ENCODE peak calls at places on chromosomes 4 and X, in seven cellular contexts. K is AG09309, O is neuronal stem cell, P is adrenal gland, J is cardiac fibroblast, D is OCI-LY7, F is NB4. N is an unnamed sample.
A peak's percentile ranks its signal among the peaks of the same experiment; 100 is the strongest.

GRCh38 chrX:46938589-46938988 is 26.4 kb downstream of the JADE3 start:
- DNase-seq in K (no peak), O (no peak), P (no peak), J (no peak), D (peak; percentile 8), F (no peak), N (no peak)

GRCh38 chrX:100812216-100813158 is 7.7 kb upstream of the CSTF2 start:
- DNase-seq in K (no peak), O (no peak), P (no peak), J (peak; percentile 22), D (no peak), F (no peak), N (no peak)

GRCh38 chr4:17232575-17233253 is 279.2 kb downstream of the QDPR start:
- DNase-seq in K (peak; percentile 35), O (no peak), P (peak; percentile 70), J (peak; percentile 89), D (no peak), F (no peak), N (no peak)

GRCh38 chr4:156974264-156974663 is 2.7 kb upstream of the PDGFC start:
- DNase-seq in K (peak; percentile 39), O (no peak), P (no peak), J (peak; percentile 63), D (no peak), F (no peak), N (no peak)

GRCh38 chrX:150792949-150793527 is 99.8 kb downstream of the MTMR1 start:
- DNase-seq in K (no peak), O (no peak), P (no peak), J (no peak), D (no peak), F (no peak), N (no peak)

GRCh38 chrX:2863646-2864045 is 34.9 kb downstream of the GYG2 start:
- DNase-seq in K (no peak), O (no peak), P (no peak), J (peak; percentile 12), D (no peak), F (no peak), N (no peak)

GRCh38 chr4:80011636-80012236 is 61.3 kb downstream of the ANTXR2 start:
- DNase-seq in K (peak; percentile 85), O (no peak), P (peak; percentile 37), J (peak; percentile 59), D (no peak), F (no peak), N (no peak)

GRCh38 chr4:47031011-47031678 is at the start of gene GABRB1:
- DNase-seq in K (no peak), O (peak; percentile 66), P (peak; percentile 36), J (peak; percentile 53), D (no peak), F (no peak), N (peak; percentile 28)

GRCh38 chr4:87739494-87739893 is 59.9 kb upstream of the IBSP start:
- DNase-seq in K (no peak), O (no peak), P (no peak), J (no peak), D (no peak), F (no peak), N (no peak)

GRCh38 chr4:144787365-144788263 is 141.7 kb downstream of the HHIP start:
- DNase-seq in K (peak; percentile 11), O (peak; percentile 23), P (no peak), J (peak; percentile 68), D (peak; percentile 46), F (peak; percentile 41), N (peak; percentile 60)

GRCh38 chrX:65596270-65596669 is 61.7 kb upstream of the LAS1L start:
- DNase-seq in K (peak; percentile 13), O (no peak), P (peak; percentile 16), J (peak; percentile 54), D (no peak), F (peak; percentile 81), N (peak; percentile 64)

GRCh38 chrX:14073561-14073960 is 43.9 kb upstream of the GEMIN8 start:
- DNase-seq in K (no peak), O (no peak), P (no peak), J (no peak), D (no peak), F (no peak), N (no peak)

GRCh38 chr4:9952415-9952950 is 68.8 kb downstream of the SLC2A9 start:
- DNase-seq in K (no peak), O (no peak), P (peak; percentile 23), J (peak; percentile 5), D (no peak), F (peak; percentile 56), N (no peak)

GRCh38 chr4:37890501-37891220 is at the start of gene TBC1D1:
- DNase-seq in K (no peak), O (peak; percentile 12), P (peak; percentile 40), J (no peak), D (peak; percentile 39), F (peak; percentile 76), N (peak; percentile 57)

GRCh38 chrX:140090800-140091275 is 125.5 kb upstream of the CXorf66 start:
- DNase-seq in K (no peak), O (no peak), P (peak; percentile 1), J (no peak), D (no peak), F (no peak), N (no peak)
- H3K4me3 ChIP-seq in K (no peak overlapping the region), O (peak overlapping the region; percentile 42), P (peak overlapping the region; percentile 53), J (peak overlapping the region; percentile 28), D (no peak overlapping the region), F (no peak overlapping the region), N (no peak overlapping the region)

DNA sequence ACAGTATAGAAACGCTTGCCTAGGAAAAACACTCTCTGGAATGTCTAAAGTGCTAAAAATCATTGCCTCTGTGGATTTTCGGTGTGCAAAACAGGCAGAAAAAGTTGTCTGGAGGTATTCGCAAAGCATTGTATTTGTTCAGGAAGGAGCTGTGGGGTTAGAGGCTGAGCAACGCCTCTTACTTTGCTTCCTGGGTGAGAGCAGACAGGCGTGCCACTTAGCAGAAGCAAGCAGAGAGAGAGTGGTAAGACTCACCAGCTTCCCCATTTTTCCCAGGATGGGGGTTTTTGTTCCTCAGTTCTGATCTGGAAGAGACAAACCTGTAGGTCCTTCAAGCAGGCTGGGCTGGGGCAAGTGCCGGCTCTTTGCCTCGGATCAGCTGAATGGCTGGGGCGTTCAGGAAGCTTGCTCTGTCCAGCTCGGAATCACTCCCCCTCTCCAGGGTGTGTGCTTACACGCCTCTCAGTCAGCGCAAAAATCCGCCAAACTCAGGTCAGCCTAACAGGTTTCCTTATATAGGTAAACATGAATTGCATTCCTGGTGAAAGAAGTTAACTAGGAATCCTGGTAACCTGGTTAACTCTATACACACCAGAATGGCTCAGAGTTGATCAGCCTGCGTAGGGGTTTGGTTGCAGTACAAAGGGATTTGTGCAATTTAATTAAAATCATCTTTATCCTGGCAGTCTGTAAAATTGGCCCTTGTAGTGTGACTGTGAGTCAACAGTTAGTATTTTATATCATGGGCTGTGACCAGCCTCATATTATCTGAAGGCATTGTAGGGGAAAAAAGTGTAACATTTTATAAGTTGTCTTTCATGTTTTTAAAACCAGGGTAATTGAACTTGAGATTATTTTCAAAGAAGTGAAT is 213.1 kb upstream of the MID1 start:
- DNase-seq in K (no peak), O (peak; percentile 18), P (no peak), J (peak; percentile 34), D (no peak), F (peak; percentile 0), N (no peak)
- H3K4me3 ChIP-seq in K (peak overlapping the region; percentile 35), O (peak overlapping the region; percentile 35), P (no peak overlapping the region), J (peak overlapping the region; percentile 23), D (no peak overlapping the region), F (no peak overlapping the region), N (no peak overlapping the region)

GRCh38 chrX:40009462-40009851 is 88.3 kb downstream of the BCOR start:
- DNase-seq in K (no peak), O (no peak), P (no peak), J (no peak), D (no peak), F (peak; percentile 42), N (no peak)

GRCh38 chrX:40008841-40009461 is 88.8 kb downstream of the BCOR start:
- DNase-seq in K (no peak), O (no peak), P (peak; percentile 23), J (peak; percentile 13), D (no peak), F (peak; percentile 86), N (no peak)

GRCh38 chrX:40011483-40012038 is 86.2 kb downstream of the BCOR start:
- DNase-seq in K (no peak), O (no peak), P (no peak), J (no peak), D (no peak), F (peak; percentile 29), N (no peak)

GRCh38 chrX:40010550-40011364 is 87.0 kb downstream of the BCOR start:
- DNase-seq in K (no peak), O (no peak), P (no peak), J (no peak), D (no peak), F (peak; percentile 88), N (no peak)

GRCh38 chrX:40009890-40010289 is 87.9 kb downstream of the BCOR start:
- DNase-seq in K (no peak), O (no peak), P (no peak), J (no peak), D (no peak), F (no peak), N (no peak)
- H3K4me3 ChIP-seq in K (no peak overlapping the region), O (peak overlapping the region; percentile 68), P (no peak overlapping the region), J (no peak overlapping the region), D (no peak overlapping the region), F (no peak overlapping the region), N (no peak overlapping the region)

DNA sequence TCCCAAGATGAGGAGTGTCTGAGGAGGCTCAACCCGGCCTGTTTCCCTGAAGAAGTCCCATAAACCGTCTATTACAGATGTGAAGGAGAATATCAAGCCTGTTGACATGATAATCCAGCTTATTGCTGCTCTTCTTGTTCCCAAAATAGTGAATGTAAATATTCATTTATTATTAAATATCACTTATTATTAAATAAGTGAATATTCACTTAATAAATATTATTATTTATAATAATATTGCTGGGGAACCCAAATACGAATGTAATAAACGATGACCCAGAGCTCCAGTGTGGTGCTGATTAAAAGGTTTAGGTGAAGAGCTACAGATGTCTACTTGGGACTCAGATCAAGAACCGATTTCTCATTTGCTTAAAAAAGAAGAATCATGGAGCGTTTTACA is 23.8 kb upstream of the SORBS2 start:
- DNase-seq in K (no peak), O (no peak), P (no peak), J (no peak), D (no peak), F (no peak), N (no peak)
- H3K4me3 ChIP-seq in K (no peak overlapping the region), O (no peak overlapping the region), P (no peak overlapping the region), J (no peak overlapping the region), D (no peak overlapping the region), F (no peak overlapping the region), N (no peak overlapping the region)

GRCh38 chr4:187128226-187128625 is 404.6 kb upstream of the FAT1 start:
- DNase-seq in K (peak; percentile 27), O (no peak), P (no peak), J (no peak), D (no peak), F (no peak), N (no peak)
- H3K4me3 ChIP-seq in K (no peak overlapping the region), O (no peak overlapping the region), P (no peak overlapping the region), J (no peak overlapping the region), D (no peak overlapping the region), F (no peak overlapping the region), N (no peak overlapping the region)

DNA sequence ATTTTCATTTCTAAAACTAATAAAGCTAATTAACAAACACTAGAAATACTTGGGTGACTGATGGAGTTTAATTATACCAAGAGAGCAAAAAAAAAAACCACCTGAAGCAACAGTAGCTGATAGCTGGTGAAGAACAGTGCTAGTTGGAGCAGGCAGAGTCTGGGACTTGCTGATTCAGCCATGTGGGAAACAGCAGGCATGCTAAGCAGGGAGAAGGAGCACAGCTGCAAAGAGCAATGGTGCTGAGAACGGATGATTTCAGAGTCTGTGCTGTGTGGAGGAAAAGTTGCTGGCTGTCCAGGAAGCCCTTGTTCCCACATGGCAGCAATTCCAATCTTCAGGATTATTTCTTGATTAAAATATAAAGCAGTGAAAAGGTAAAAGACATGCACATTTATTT is 68.8 kb downstream of the NPY1R start:
- DNase-seq in K (no peak), O (no peak), P (no peak), J (no peak), D (no peak), F (no peak), N (no peak)
- H3K4me3 ChIP-seq in K (no peak overlapping the region), O (no peak overlapping the region), P (no peak overlapping the region), J (no peak overlapping the region), D (no peak overlapping the region), F (no peak overlapping the region), N (no peak overlapping the region)

N was measured in MM.1S.